ENCODE peak calls at places on chromosome 21, in eight cellular contexts. One of them, this sample, is unnamed.

GRCh38 chr21:33022489-33022827 is 3.3 kb upstream of the OLIG2 start:
- DNase-seq in thoracic aorta: no peak
- DNase-seq in esophagus muscularis mucosa: no peak
- DNase-seq in osteocyte: no peak
- DNase-seq in AG09319: no peak
- DNase-seq in epithelial cell of esophagus: no peak
- DNase-seq in esophagus squamous epithelium: no peak
- DNase-seq in WTC11: no peak
- DNase-seq in this sample: no peak

GRCh38 chr21:37198989-37199924 is 67.9 kb downstream of the VPS26C start:
- DNase-seq in WTC11: no peak
- DNase-seq in AG09319: no peak
- DNase-seq in epithelial cell of esophagus: peak; percentile 75
- DNase-seq in esophagus squamous epithelium: no peak
- DNase-seq in esophagus muscularis mucosa: no peak
- DNase-seq in thoracic aorta: no peak
- DNase-seq in osteocyte: no peak
- DNase-seq in this sample: no peak

GRCh38 chr21:27422435-27422834 is 455.5 kb upstream of the ADAMTS5 start:
- DNase-seq in esophagus squamous epithelium: no peak
- DNase-seq in AG09319: no peak
- DNase-seq in epithelial cell of esophagus: no peak
- DNase-seq in thoracic aorta: no peak
- DNase-seq in esophagus muscularis mucosa: no peak
- DNase-seq in osteocyte: no peak
- DNase-seq in WTC11: no peak
- DNase-seq in this sample: no peak

GRCh38 chr21:41933259-41934079 is 20.3 kb downstream of the C2CD2 start:
- DNase-seq in WTC11: no peak
- DNase-seq in esophagus squamous epithelium: no peak
- DNase-seq in osteocyte: no peak
- DNase-seq in epithelial cell of esophagus: peak; percentile 65
- DNase-seq in esophagus muscularis mucosa: no peak
- DNase-seq in AG09319: no peak
- DNase-seq in thoracic aorta: no peak
- DNase-seq in this sample: no peak

GRCh38 chr21:42818328-42818749 is 61.0 kb downstream of the WDR4 start:
- DNase-seq in WTC11: peak; percentile 69
- DNase-seq in esophagus squamous epithelium: no peak
- DNase-seq in AG09319: peak; percentile 11
- DNase-seq in osteocyte: peak; percentile 86
- DNase-seq in esophagus muscularis mucosa: peak; percentile 92
- DNase-seq in thoracic aorta: no peak
- DNase-seq in epithelial cell of esophagus: peak; percentile 66
- DNase-seq in this sample: no peak

GRCh38 chr21:45405819-45406762 is 1.1 kb downstream of the COL18A1 start:
- DNase-seq in esophagus muscularis mucosa: no peak
- DNase-seq in AG09319: no peak
- DNase-seq in osteocyte: no peak
- DNase-seq in epithelial cell of esophagus: peak; percentile 45
- DNase-seq in esophagus squamous epithelium: no peak
- DNase-seq in WTC11: peak; percentile 66
- DNase-seq in thoracic aorta: no peak
- DNase-seq in this sample: no peak

GRCh38 chr21:42356680-42357079 is 5.9 kb upstream of the TFF2 start:
- DNase-seq in AG09319: no peak
- DNase-seq in esophagus squamous epithelium: no peak
- DNase-seq in epithelial cell of esophagus: no peak
- DNase-seq in esophagus muscularis mucosa: no peak
- DNase-seq in WTC11: no peak
- DNase-seq in osteocyte: no peak
- DNase-seq in thoracic aorta: no peak
- DNase-seq in this sample: no peak

GRCh38 chr21:42845296-42845965 is 33.9 kb downstream of the WDR4 start:
- DNase-seq in epithelial cell of esophagus: no peak
- DNase-seq in AG09319: no peak
- DNase-seq in osteocyte: no peak
- DNase-seq in esophagus muscularis mucosa: no peak
- DNase-seq in esophagus squamous epithelium: no peak
- DNase-seq in WTC11: peak; percentile 6
- DNase-seq in thoracic aorta: no peak
- DNase-seq in this sample: no peak

GRCh38 chr21:35048183-35048601 is 910 bp downstream of the RUNX1 start:
- DNase-seq in thoracic aorta: no peak
- DNase-seq in esophagus muscularis mucosa: peak; percentile 77
- DNase-seq in esophagus squamous epithelium: no peak
- DNase-seq in osteocyte: no peak
- DNase-seq in epithelial cell of esophagus: peak; percentile 16
- DNase-seq in WTC11: no peak
- DNase-seq in AG09319: no peak
- DNase-seq in this sample: no peak

GRCh38 chr21:33030633-33031032 is 4.9 kb downstream of the OLIG2 start:
- DNase-seq in thoracic aorta: no peak
- DNase-seq in esophagus squamous epithelium: no peak
- DNase-seq in WTC11: no peak
- DNase-seq in esophagus muscularis mucosa: no peak
- DNase-seq in epithelial cell of esophagus: no peak
- DNase-seq in osteocyte: no peak
- DNase-seq in AG09319: no peak
- DNase-seq in this sample: no peak

GRCh38 chr21:25412090-25412489 is 195.2 kb downstream of the MRPL39 start:
- DNase-seq in epithelial cell of esophagus: no peak
- DNase-seq in esophagus muscularis mucosa: no peak
- DNase-seq in WTC11: no peak
- DNase-seq in esophagus squamous epithelium: no peak
- DNase-seq in AG09319: no peak
- DNase-seq in osteocyte: no peak
- DNase-seq in thoracic aorta: no peak
- DNase-seq in this sample: no peak

GRCh38 chr21:34027727-34028461 is 45.5 kb upstream of the MRPS6 start:
- DNase-seq in AG09319: no peak
- DNase-seq in osteocyte: no peak
- DNase-seq in esophagus muscularis mucosa: no peak
- DNase-seq in thoracic aorta: no peak
- DNase-seq in WTC11: no peak
- DNase-seq in epithelial cell of esophagus: peak; percentile 10
- DNase-seq in esophagus squamous epithelium: no peak
- DNase-seq in this sample: no peak

GRCh38 chr21:30718239-30718909 is at the start of gene KRTAP21-3:
- DNase-seq in WTC11: no peak
- DNase-seq in esophagus squamous epithelium: no peak
- DNase-seq in epithelial cell of esophagus: peak; percentile 67
- DNase-seq in esophagus muscularis mucosa: no peak
- DNase-seq in thoracic aorta: no peak
- DNase-seq in AG09319: no peak
- DNase-seq in osteocyte: no peak
- DNase-seq in this sample: no peak

GRCh38 chr21:36791695-36792451 is 93.0 kb downstream of the SIM2 start:
- DNase-seq in esophagus squamous epithelium: no peak
- DNase-seq in epithelial cell of esophagus: no peak
- DNase-seq in esophagus muscularis mucosa: no peak
- DNase-seq in WTC11: no peak
- DNase-seq in thoracic aorta: no peak
- DNase-seq in AG09319: no peak
- DNase-seq in osteocyte: no peak
- DNase-seq in this sample: no peak

GRCh38 chr21:28738882-28739281 is 253.8 kb downstream of the LTN1 start:
- DNase-seq in WTC11: no peak
- DNase-seq in esophagus muscularis mucosa: no peak
- DNase-seq in thoracic aorta: no peak
- DNase-seq in esophagus squamous epithelium: no peak
- DNase-seq in AG09319: no peak
- DNase-seq in osteocyte: no peak
- DNase-seq in epithelial cell of esophagus: no peak
- DNase-seq in this sample: no peak

GRCh38 chr21:28745131-28746055 is 247.3 kb downstream of the LTN1 start:
- DNase-seq in osteocyte: peak; percentile 88
- DNase-seq in thoracic aorta: no peak
- DNase-seq in esophagus squamous epithelium: no peak
- DNase-seq in esophagus muscularis mucosa: no peak
- DNase-seq in WTC11: peak; percentile 75
- DNase-seq in epithelial cell of esophagus: peak; percentile 87
- DNase-seq in AG09319: peak; percentile 81
- DNase-seq in this sample: no peak

GRCh38 chr21:28746166-28746565 is 246.5 kb downstream of the LTN1 start:
- DNase-seq in osteocyte: no peak
- DNase-seq in thoracic aorta: no peak
- DNase-seq in esophagus squamous epithelium: no peak
- DNase-seq in AG09319: no peak
- DNase-seq in epithelial cell of esophagus: peak; percentile 55
- DNase-seq in esophagus muscularis mucosa: no peak
- DNase-seq in WTC11: no peak
- DNase-seq in this sample: no peak

GRCh38 chr21:28743723-28744122 is 249.0 kb downstream of the LTN1 start:
- DNase-seq in AG09319: no peak
- DNase-seq in esophagus muscularis mucosa: no peak
- DNase-seq in esophagus squamous epithelium: no peak
- DNase-seq in epithelial cell of esophagus: no peak
- DNase-seq in WTC11: no peak
- DNase-seq in thoracic aorta: no peak
- DNase-seq in osteocyte: no peak
- DNase-seq in this sample: no peak

GRCh38 chr21:28742527-28742926 is 250.2 kb downstream of the LTN1 start:
- DNase-seq in esophagus squamous epithelium: no peak
- DNase-seq in AG09319: no peak
- DNase-seq in osteocyte: no peak
- DNase-seq in thoracic aorta: no peak
- DNase-seq in epithelial cell of esophagus: peak; percentile 54
- DNase-seq in WTC11: no peak
- DNase-seq in esophagus muscularis mucosa: no peak
- DNase-seq in this sample: no peak
- TF ChIP-seq CTCF in esophagus squamous epithelium: no peak
- TF ChIP-seq CTCF in AG09319: peak; percentile 39
- TF ChIP-seq CTCF in osteocyte: peak; percentile 67
- TF ChIP-seq CTCF in thoracic aorta: no peak
- TF ChIP-seq CTCF in epithelial cell of esophagus: peak; percentile 35
- TF ChIP-seq CTCF in WTC11: no peak
- TF ChIP-seq CTCF in esophagus muscularis mucosa: peak; percentile 19
- TF ChIP-seq CTCF in this sample: no peak

DNA sequence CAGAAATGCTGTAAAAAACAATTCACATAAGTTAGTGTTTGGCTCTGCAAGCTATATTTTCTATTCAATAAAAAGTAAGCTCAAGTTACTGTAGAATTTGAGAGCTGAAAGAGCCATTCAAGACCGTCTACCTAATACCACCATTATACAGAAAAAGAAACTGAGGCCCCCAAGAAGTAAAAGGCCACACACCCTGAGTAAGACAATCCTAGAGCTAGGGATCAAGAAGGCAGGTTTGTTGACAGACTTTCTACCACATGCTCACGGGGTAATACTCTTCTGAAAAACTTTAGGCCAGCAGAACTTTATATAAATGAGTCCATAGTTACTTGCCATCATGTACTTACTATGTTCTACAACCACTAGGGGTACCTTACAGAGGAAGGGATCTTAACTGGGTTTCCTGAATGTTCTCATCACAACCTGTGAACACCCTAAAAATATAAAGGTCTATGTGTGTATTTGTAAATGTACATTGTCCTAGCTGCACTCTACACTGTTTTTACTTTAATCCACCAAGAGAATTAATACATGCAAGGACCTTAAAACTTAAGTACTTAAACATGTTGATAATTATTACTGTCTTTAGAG is 2.7 kb downstream of the PSMG1 start:
- DNase-seq in thoracic aorta: no peak
- DNase-seq in osteocyte: no peak
- DNase-seq in epithelial cell of esophagus: peak; percentile 19
- DNase-seq in AG09319: no peak
- DNase-seq in WTC11: no peak
- DNase-seq in esophagus muscularis mucosa: no peak
- DNase-seq in esophagus squamous epithelium: no peak
- DNase-seq in this sample: no peak
- TF ChIP-seq CTCF in thoracic aorta: no peak
- TF ChIP-seq CTCF in osteocyte: peak; percentile 20
- TF ChIP-seq CTCF in epithelial cell of esophagus: peak; percentile 26
- TF ChIP-seq CTCF in AG09319: no peak
- TF ChIP-seq CTCF in WTC11: no peak
- TF ChIP-seq CTCF in esophagus muscularis mucosa: no peak
- TF ChIP-seq CTCF in esophagus squamous epithelium: no peak
- TF ChIP-seq CTCF in this sample: no peak

DNA sequence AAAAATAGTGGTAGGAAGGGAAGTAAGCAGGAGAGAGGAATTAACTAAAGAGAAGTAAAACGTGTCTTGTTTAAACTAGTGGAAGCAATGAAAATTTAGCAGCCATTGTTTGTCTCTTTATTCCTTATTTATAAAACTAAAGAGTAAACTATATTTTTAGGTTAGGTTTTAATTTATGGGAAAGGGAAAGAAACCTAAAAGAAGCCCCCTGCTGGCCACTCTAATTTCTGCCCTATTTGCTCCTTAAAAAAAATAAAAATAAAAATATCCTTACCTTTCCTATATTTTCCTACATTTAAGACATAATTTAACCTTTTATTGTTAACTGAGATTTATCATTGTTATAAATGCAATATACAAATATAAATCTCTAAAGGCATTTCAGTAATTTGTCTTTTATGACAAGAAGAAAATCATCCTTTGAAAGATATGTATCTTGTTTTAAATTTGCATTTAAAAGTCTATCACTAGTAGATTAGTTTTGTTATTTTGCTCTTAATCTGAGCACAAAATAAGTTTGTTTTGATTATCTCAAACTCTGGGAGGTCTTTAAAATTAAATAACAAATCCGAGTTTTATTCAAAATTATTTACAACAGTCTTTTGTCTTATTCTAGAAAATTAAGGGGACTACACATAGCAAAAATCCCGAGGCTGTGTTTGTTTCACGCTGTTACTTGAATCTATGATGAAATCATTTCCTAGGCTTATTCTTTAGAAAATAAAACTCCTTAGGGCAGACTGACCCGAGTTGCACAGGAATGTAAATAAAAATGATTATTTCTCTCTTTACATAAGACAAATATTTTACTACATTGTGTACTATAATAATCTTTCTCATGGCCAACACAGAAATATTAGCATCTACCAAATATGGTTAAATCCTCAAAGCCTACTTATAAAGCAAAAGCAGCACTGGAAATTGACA is 201.7 kb downstream of the NRIP1 start:
- DNase-seq in epithelial cell of esophagus: peak; percentile 22
- DNase-seq in WTC11: no peak
- DNase-seq in esophagus squamous epithelium: no peak
- DNase-seq in esophagus muscularis mucosa: no peak
- DNase-seq in AG09319: no peak
- DNase-seq in osteocyte: no peak
- DNase-seq in thoracic aorta: no peak
- DNase-seq in this sample: no peak
- TF ChIP-seq CTCF in epithelial cell of esophagus: peak; percentile 54
- TF ChIP-seq CTCF in WTC11: peak; percentile 57
- TF ChIP-seq CTCF in esophagus squamous epithelium: peak; percentile 33
- TF ChIP-seq CTCF in esophagus muscularis mucosa: peak; percentile 42
- TF ChIP-seq CTCF in AG09319: peak; percentile 59
- TF ChIP-seq CTCF in osteocyte: peak; percentile 73
- TF ChIP-seq CTCF in thoracic aorta: no peak
- TF ChIP-seq CTCF in this sample: no peak

DNA sequence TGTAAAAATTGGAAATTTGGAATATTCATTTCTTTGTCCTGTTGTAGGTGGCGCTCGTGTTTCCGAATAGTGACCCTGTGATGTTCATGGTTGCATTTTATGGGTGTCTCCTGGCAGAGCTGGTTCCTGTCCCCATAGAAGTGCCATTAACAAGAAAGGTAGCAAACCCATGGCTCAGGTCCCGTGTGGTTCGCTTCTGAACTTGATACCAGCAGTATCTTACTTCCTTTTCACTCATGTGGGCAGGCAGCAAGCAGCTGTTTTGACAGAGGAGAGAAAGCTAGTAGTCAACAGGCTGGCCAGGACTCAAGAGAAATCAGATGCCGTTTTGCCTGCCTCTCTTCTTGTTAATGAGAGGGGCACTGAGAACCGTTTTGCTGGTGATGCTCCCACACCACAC is 72.8 kb downstream of the S100B start:
- DNase-seq in esophagus muscularis mucosa: no peak
- DNase-seq in WTC11: no peak
- DNase-seq in epithelial cell of esophagus: no peak
- DNase-seq in AG09319: no peak
- DNase-seq in osteocyte: no peak
- DNase-seq in thoracic aorta: no peak
- DNase-seq in esophagus squamous epithelium: no peak
- DNase-seq in this sample: no peak
- TF ChIP-seq CTCF in esophagus muscularis mucosa: no peak
- TF ChIP-seq CTCF in WTC11: no peak
- TF ChIP-seq CTCF in epithelial cell of esophagus: no peak
- TF ChIP-seq CTCF in AG09319: no peak
- TF ChIP-seq CTCF in osteocyte: no peak
- TF ChIP-seq CTCF in thoracic aorta: no peak
- TF ChIP-seq CTCF in esophagus squamous epithelium: no peak
- TF ChIP-seq CTCF in this sample: no peak